ENCODE peak calls at places on chromosomes 6 and 20, in six cellular contexts. Q is astrocyte of the spinal cord, J is GM12865, A is esophagus squamous epithelium, V is cardiac fibroblast, U is thoracic aorta. D is an unnamed sample.

GRCh38 chr20:8447262-8448120 is 315.4 kb downstream of the PLCB1 start:
- DNase-seq in A (no peak), Q (no peak), V (no peak), J (no peak), U (no peak), D (no peak)

GRCh38 chr6:146850238-146850896 is 251.6 kb downstream of the ADGB start:
- DNase-seq in A (no peak), J (peak), Q (peak), V (peak), U (no peak), D (peak)

GRCh38 chr6:18845891-18846290 is 458.7 kb downstream of the RNF144B start:
- DNase-seq in U (no peak), J (no peak), Q (no peak), A (no peak), V (no peak), D (no peak)

GRCh38 chr6:132275253-132275970 is 125.9 kb downstream of the MOXD1 start:
- DNase-seq in V (no peak), U (no peak), J (no peak), A (no peak), Q (no peak), D (no peak)

GRCh38 chr20:42152570-42152969 is 534.4 kb upstream of the CHD6 start:
- DNase-seq in Q (no peak), A (no peak), V (no peak), U (no peak), J (no peak), D (no peak)

GRCh38 chr6:45351667-45352066 is 23.5 kb downstream of the RUNX2 start:
- DNase-seq in Q (no peak), V (no peak), A (no peak), J (no peak), U (no peak), D (no peak)

GRCh38 chr6:15319677-15320076 is 73.8 kb downstream of the JARID2 start:
- DNase-seq in A (no peak), Q (no peak), V (no peak), J (no peak), U (no peak), D (no peak)

GRCh38 chr20:3677733-3678132 is 4.1 kb downstream of the ADAM33 start:
- DNase-seq in A (no peak), V (peak), U (no peak), J (no peak), Q (peak), D (peak)

GRCh38 chr6:156068870-156069269 is 613.2 kb upstream of the NOX3 start:
- DNase-seq in V (no peak), Q (no peak), A (no peak), J (no peak), U (no peak), D (no peak)

GRCh38 chr6:154751020-154751800 is 18.0 kb downstream of the SCAF8 start:
- DNase-seq in J (no peak), U (no peak), Q (no peak), V (no peak), A (no peak), D (no peak)

GRCh38 chr20:32522775-32523612 is 62.1 kb downstream of the NOL4L start:
- DNase-seq in Q (no peak), A (no peak), J (no peak), U (no peak), V (no peak), D (no peak)

GRCh38 chr6:154488802-154489437 is 21.6 kb downstream of the CNKSR3 start:
- DNase-seq in J (no peak), Q (peak), U (no peak), V (peak), A (no peak), D (peak)

GRCh38 chr6:109455161-109455501 is 441 bp downstream of the MICAL1 start:
- DNase-seq in Q (no peak), J (peak), A (no peak), U (no peak), V (no peak), D (no peak)

GRCh38 chr20:37941992-37942391 is 39.1 kb downstream of the VSTM2L start:
- DNase-seq in V (no peak), A (no peak), U (no peak), J (no peak), Q (no peak), D (no peak)

GRCh38 chr6:156767603-156768467 is 9.3 kb upstream of the ARID1B start:
- DNase-seq in U (no peak), Q (peak), J (peak), A (no peak), V (no peak), D (peak)

GRCh38 chr6:139605350-139605749 is 230.9 kb upstream of the CITED2 start:
- DNase-seq in V (peak), J (no peak), U (no peak), Q (peak), A (no peak), D (peak)

GRCh38 chr6:89132087-89132486 is 13.8 kb upstream of the PM20D2 start:
- DNase-seq in U (no peak), A (no peak), V (no peak), Q (no peak), J (no peak), D (no peak)

GRCh38 chr20:49636447-49636846 is 68.5 kb upstream of the PTGIS start:
- DNase-seq in U (no peak), Q (no peak), V (no peak), A (no peak), J (no peak), D (no peak)

GRCh38 chr6:137864812-137865508 is 2.1 kb upstream of the TNFAIP3 start:
- DNase-seq in V (no peak), U (no peak), Q (no peak), J (no peak), A (no peak), D (no peak)

GRCh38 chr6:27667016-27667415 is 194.1 kb upstream of the ZNF184 start:
- DNase-seq in Q (no peak), U (no peak), J (no peak), V (no peak), A (no peak), D (no peak)
- H3K4me3 ChIP-seq in Q (no peak), U (no peak), J (no peak), V (no peak), A (no peak), D (no peak)

GRCh38 chr6:44262467-44263356 is 2.6 kb downstream of the NFKBIE start:
- DNase-seq in Q (no peak), J (peak), V (no peak), U (no peak), A (no peak), D (no peak)
- TF ChIP-seq CTCF in Q (no peak), J (no peak), V (no peak), U (no peak), A (no peak), D (no peak)

DNA sequence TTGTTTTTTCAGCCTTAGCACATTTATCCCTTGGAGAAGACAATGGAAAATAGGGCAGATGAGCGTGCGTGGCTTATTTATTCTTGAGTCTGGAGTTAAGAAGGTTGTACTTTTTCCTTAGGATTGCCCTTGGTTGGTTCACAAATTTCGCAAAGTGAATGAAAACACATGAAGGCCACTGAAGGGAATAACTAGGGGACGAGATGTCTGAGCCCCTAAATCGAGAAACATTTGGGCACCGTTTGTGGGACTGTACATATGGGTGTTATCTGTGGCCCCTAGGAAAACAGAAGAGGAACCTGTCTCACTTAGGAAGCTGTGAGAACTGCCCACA is 19.4 kb upstream of the TRIM27 start:
- DNase-seq in J (no peak), A (no peak), U (no peak), V (no peak), Q (no peak), D (no peak)
- H3K4me3 ChIP-seq in J (peak), A (peak), U (peak), V (peak), Q (peak), D (peak)

DNA sequence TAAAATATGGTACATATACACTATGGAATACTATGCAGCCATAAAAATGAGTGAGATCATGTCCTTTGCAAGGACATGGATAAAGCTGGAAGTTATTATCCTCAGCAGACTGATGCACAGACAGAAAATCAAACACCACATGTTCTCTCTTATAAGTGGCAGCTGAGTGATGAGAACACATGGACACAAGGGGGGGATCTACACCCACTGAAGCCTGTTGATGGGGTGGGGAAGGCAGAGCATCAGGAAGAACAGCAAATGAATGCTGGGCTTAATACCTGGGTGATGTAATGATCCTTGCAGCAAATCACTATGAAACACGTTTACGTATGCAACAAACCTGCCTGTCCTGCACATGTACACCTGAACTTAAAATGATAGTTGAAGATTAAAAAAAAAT is 71.3 kb downstream of the MANEA start:
- DNase-seq in U (no peak), Q (no peak), V (no peak), J (peak), A (no peak), D (no peak)
- TF ChIP-seq CTCF in U (no peak), Q (no peak), V (no peak), J (no peak), A (no peak), D (no peak)